ENCODE peak calls at places on chromosomes 2 and 18, in eight cellular contexts. Z, P, W, O, J, R, H and I are unnamed samples.
A peak's percentile ranks its signal among the peaks of the same experiment; 100 is the strongest.

GRCh38 chr2:26347286-26347865 is 787 bp upstream of the ADGRF3 start:
- DNase-seq in Z (no peak), P (no peak), W (peak; percentile 33), O (no peak), J (no peak), R (no peak), H (no peak), I (no peak)

GRCh38 chr2:95551055-95551568 is 40.7 kb upstream of the TRIM43 start:
- DNase-seq in Z (no peak), P (no peak), W (no peak), O (no peak), J (no peak), R (no peak), H (no peak), I (no peak)

GRCh38 chr2:196586511-196586991 is 53.0 kb upstream of the CCDC150 start:
- DNase-seq in Z (no peak), P (no peak), W (peak; percentile 86), O (no peak), J (no peak), R (no peak), H (no peak), I (no peak)

GRCh38 chr2:185337033-185337432 is 401.6 kb upstream of the FSIP2 start:
- DNase-seq in Z (no peak), P (no peak), W (no peak), O (no peak), J (no peak), R (no peak), H (no peak), I (no peak)

GRCh38 chr2:223644116-223644515 is 42.0 kb upstream of the SCG2 start:
- DNase-seq in Z (no peak), P (no peak), W (no peak), O (no peak), J (no peak), R (no peak), H (no peak), I (no peak)

GRCh38 chr2:223725986-223726970 is 111.1 kb downstream of the AP1S3 start:
- DNase-seq in Z (no peak), P (no peak), W (no peak), O (no peak), J (no peak), R (no peak), H (no peak), I (no peak)

GRCh38 chr2:3807853-3808252 is 104.5 kb downstream of the DCDC2C start:
- DNase-seq in Z (no peak), P (no peak), W (peak; percentile 78), O (no peak), J (no peak), R (no peak), H (no peak), I (no peak)

GRCh38 chr2:218010838-218011616 is 8.2 kb upstream of the TNS1 start:
- DNase-seq in Z (peak; percentile 93), P (peak; percentile 55), W (no peak), O (no peak), J (no peak), R (peak; percentile 84), H (no peak), I (no peak)

GRCh38 chr18:62919109-62919838 is 203.9 kb downstream of the PHLPP1 start:
- DNase-seq in Z (no peak), P (no peak), W (peak; percentile 22), O (peak; percentile 15), J (no peak), R (no peak), H (no peak), I (no peak)

GRCh38 chr2:17195016-17195415 is 323.2 kb downstream of the RAD51AP2 start:
- DNase-seq in Z (no peak), P (no peak), W (no peak), O (no peak), J (no peak), R (no peak), H (no peak), I (no peak)

GRCh38 chr2:188079176-188079575 is 212.5 kb upstream of the GULP1 start:
- DNase-seq in Z (no peak), P (no peak), W (peak; percentile 79), O (no peak), J (no peak), R (no peak), H (no peak), I (no peak)

DNA sequence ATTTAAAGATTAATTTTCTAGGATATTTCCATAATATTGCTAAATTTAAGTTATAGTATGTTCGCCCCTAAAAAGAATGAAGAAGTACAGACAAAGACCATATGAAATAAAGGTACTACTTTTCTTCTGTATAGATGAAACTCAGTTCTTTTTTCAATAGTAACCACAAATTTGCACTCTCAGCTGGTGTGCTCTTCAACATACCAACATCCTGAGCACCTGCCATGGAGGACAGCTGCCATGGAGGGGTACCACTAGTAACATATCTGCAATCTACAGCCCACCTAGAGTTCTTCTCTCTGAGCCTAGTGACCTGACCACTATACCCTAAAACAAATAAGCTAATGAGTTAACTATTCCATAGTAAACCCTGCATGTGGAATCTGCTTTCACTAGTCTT is 36.8 kb upstream of the ERCC3 start:
- DNase-seq in Z (no peak), P (no peak), W (no peak), O (no peak), J (no peak), R (no peak), H (no peak), I (no peak)
- H3K36me3 ChIP-seq in Z (no peaks in the 10 kb centered on the region), P (no peaks in the 10 kb centered on the region), W (peaks cover 13% of the 10 kb centered on the region), O (peaks cover 28% of the 10 kb centered on the region), J (peaks cover 50% of the 10 kb centered on the region), R (peaks cover 40% of the 10 kb centered on the region), H (peaks cover 4% of the 10 kb centered on the region), I (peaks cover 29% of the 10 kb centered on the region)

GRCh38 chr2:230447036-230447435 is 31.0 kb downstream of the SP100 start:
- DNase-seq in Z (no peak), P (no peak), W (no peak), O (no peak), J (no peak), R (no peak), H (no peak), I (no peak)

GRCh38 chr2:230441188-230441897 is 25.3 kb downstream of the SP100 start:
- DNase-seq in Z (no peak), P (no peak), W (peak; percentile 73), O (no peak), J (peak; percentile 40), R (no peak), H (peak; percentile 27), I (no peak)

GRCh38 chr2:230444832-230445231 is 28.8 kb downstream of the SP100 start:
- DNase-seq in Z (no peak), P (no peak), W (no peak), O (no peak), J (no peak), R (no peak), H (no peak), I (no peak)

GRCh38 chr2:230439590-230439989 is 23.6 kb downstream of the SP100 start:
- DNase-seq in Z (no peak), P (no peak), W (no peak), O (no peak), J (no peak), R (no peak), H (no peak), I (no peak)

GRCh38 chr2:230443540-230443939 is 27.5 kb downstream of the SP100 start:
- DNase-seq in Z (no peak), P (no peak), W (peak; percentile 78), O (no peak), J (no peak), R (no peak), H (no peak), I (no peak)
- H3K4me1 ChIP-seq in Z (no peaks in the 10 kb centered on the region), P (peaks cover 4% of the 10 kb centered on the region), W (peaks cover 6% of the 10 kb centered on the region), O (no peaks in the 10 kb centered on the region), J (peaks cover 52% of the 10 kb centered on the region), R (peaks cover 9% of the 10 kb centered on the region), H (no peaks in the 10 kb centered on the region), I (peaks cover 17% of the 10 kb centered on the region)

DNA sequence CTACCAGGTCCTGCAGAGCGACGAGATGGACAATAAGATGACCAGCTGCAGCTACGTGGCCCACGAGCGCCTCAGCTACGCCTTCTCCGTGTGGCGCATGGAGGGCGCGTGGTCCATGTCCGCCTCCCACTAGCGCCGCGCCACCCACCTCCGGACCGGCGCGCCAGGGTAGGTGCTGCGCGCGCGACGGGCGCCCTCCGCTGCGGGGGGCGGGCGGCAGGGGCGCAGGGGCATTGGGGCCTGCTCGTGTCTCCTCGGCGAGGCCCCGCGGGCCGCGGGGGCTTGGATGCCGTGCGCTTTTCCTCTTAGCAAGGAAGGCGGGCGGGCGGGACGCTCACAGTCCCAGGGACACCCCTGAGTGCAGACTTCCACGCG is 668 bp downstream of the TWIST2 start:
- DNase-seq in Z (no peak), P (no peak), W (no peak), O (no peak), J (no peak), R (no peak), H (no peak), I (no peak)
- H3K4me3 ChIP-seq in Z (no peak overlapping the region), P (peak overlapping the region; percentile 28), W (peak overlapping the region; percentile 90), O (no peak overlapping the region), J (no peak overlapping the region), R (peak overlapping the region; percentile 89), H (peak overlapping the region; percentile 86), I (peak overlapping the region; percentile 72)

DNA sequence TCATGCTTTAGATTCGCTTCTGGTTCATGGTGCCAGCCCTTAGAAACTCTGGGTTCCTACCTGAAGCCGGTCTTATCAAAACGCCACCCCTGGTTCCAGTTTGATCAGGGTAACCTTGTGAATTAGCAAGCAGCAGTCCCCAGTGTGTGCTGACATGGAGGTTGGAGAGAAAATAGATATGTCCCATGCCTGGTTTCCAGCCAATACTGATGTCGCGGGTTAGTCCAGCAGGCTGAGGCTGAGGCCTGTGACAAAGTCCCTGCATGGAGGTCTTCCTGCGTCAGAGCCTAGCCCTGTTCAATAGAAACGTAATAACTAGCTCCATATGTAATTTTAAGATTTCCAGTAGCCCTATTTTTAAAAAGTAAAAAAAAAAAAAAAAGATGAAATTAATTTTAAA is 28.2 kb downstream of the LPIN1 start:
- DNase-seq in Z (no peak), P (no peak), W (no peak), O (no peak), J (no peak), R (no peak), H (no peak), I (no peak)
- H3K36me3 ChIP-seq in Z (peaks cover 77% of the 10 kb centered on the region), P (no peaks in the 10 kb centered on the region), W (peaks cover 32% of the 10 kb centered on the region), O (peaks cover 49% of the 10 kb centered on the region), J (peaks cover 53% of the 10 kb centered on the region), R (peaks cover 79% of the 10 kb centered on the region), H (no peaks in the 10 kb centered on the region), I (peaks cover 68% of the 10 kb centered on the region)

DNA sequence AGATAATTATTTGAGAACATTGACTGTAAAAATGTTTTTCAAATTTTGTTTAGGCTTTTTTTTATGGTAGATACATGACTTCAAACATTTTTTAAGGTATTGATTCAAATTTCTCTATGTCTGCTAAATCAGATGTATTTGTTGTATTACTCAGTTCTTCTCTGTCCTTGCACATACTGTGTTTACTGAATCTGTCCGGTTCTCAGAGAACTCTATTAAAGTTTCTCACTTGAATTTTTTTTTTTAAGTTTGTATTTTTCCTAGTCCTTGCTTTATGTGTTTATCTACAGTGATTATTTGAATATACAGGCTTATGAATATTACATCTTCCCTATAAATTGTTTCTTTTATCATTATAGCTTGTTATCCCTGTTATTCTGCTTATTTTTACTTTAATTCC is 5.3 kb downstream of the SEPTIN2 start:
- DNase-seq in Z (no peak), P (no peak), W (no peak), O (no peak), J (no peak), R (no peak), H (no peak), I (no peak)
- H3K4me1 ChIP-seq in Z (no peaks in the 10 kb centered on the region), P (peaks cover 74% of the 10 kb centered on the region), W (peaks cover 6% of the 10 kb centered on the region), O (peaks cover 47% of the 10 kb centered on the region), J (peaks cover 37% of the 10 kb centered on the region), R (peaks cover 30% of the 10 kb centered on the region), H (no peaks in the 10 kb centered on the region), I (no peaks in the 10 kb centered on the region)

GRCh38 chr2:126761981-126762878 is 106.3 kb downstream of the GYPC start:
- DNase-seq in Z (no peak), P (no peak), W (no peak), O (no peak), J (peak; percentile 68), R (no peak), H (no peak), I (no peak)
- H3K4me3 ChIP-seq in Z (no peak overlapping the region), P (no peak overlapping the region), W (no peak overlapping the region), O (no peak overlapping the region), J (peak overlapping the region; percentile 42), R (no peak overlapping the region), H (no peak overlapping the region), I (no peak overlapping the region)